ENCODE peak calls at places on chromosomes 2 and 18, in seven cellular contexts. L, S, G, U, D, C and Z are unnamed samples.
A peak's percentile ranks its signal among the peaks of the same experiment; 100 is the strongest.

GRCh38 chr2:201191132-201191875 is 8.4 kb downstream of the CASP10 start:
- DNase-seq in S (no peak), D (no peak), C (no peak), L (no peak), U (no peak), G (peak; percentile 67), Z (no peak)

GRCh38 chr2:84970266-84970955 is 550 bp upstream of the KCMF1 start:
- DNase-seq in D (no peak), U (peak; percentile 20), C (peak; percentile 89), G (peak; percentile 81), L (peak; percentile 77), S (peak; percentile 81), Z (no peak)

GRCh38 chr2:42214669-42215068 is 45.5 kb downstream of the EML4 start:
- DNase-seq in D (no peak), C (no peak), S (no peak), U (no peak), L (no peak), G (peak; percentile 13), Z (no peak)

GRCh38 chr2:148599112-148599991 is 45.2 kb upstream of the EPC2 start:
- DNase-seq in C (no peak), S (no peak), L (no peak), D (no peak), G (peak; percentile 56), U (no peak), Z (no peak)

GRCh38 chr18:47944972-47945843 is 14.7 kb upstream of the SMAD2 start:
- DNase-seq in C (no peak), D (no peak), G (peak; percentile 87), S (no peak), L (no peak), U (no peak), Z (no peak)

GRCh38 chr2:190843874-190844699 is 36.5 kb upstream of the GLS start:
- DNase-seq in C (no peak), G (peak; percentile 16), S (no peak), L (no peak), D (no peak), U (no peak), Z (no peak)

GRCh38 chr2:231065966-231066365 is 9.3 kb downstream of the PSMD1 start:
- DNase-seq in G (no peak), S (no peak), C (no peak), U (no peak), D (no peak), L (no peak), Z (no peak)

GRCh38 chr2:221779614-221780067 is 207.5 kb upstream of the EPHA4 start:
- DNase-seq in G (no peak), U (no peak), C (no peak), D (no peak), L (peak; percentile 76), S (no peak), Z (peak; percentile 15)

GRCh38 chr2:128270306-128271185 is 48.1 kb downstream of the HS6ST1 start:
- DNase-seq in U (no peak), S (no peak), D (no peak), L (peak; percentile 60), G (no peak), C (peak; percentile 33), Z (no peak)

GRCh38 chr2:203713381-203713780 is 6.9 kb downstream of the CD28 start:
- DNase-seq in S (no peak), L (no peak), C (no peak), G (no peak), U (no peak), D (no peak), Z (no peak)

GRCh38 chr2:180130403-180130802 is 123.3 kb upstream of the CWC22 start:
- DNase-seq in G (no peak), U (peak; percentile 56), S (no peak), C (no peak), D (no peak), L (no peak), Z (no peak)

GRCh38 chr2:54575379-54575888 is 119.3 kb downstream of the SPTBN1 start:
- DNase-seq in L (no peak), G (peak; percentile 65), D (no peak), U (no peak), S (no peak), C (no peak), Z (no peak)

GRCh38 chr2:42046819-42047487 is 868 bp upstream of the PKDCC start:
- DNase-seq in L (no peak), D (no peak), U (no peak), C (no peak), S (peak; percentile 43), G (peak; percentile 16), Z (no peak)

GRCh38 chr2:179936654-179937053 is 70.4 kb downstream of the CWC22 start:
- DNase-seq in L (no peak), C (no peak), U (no peak), S (peak; percentile 51), G (peak; percentile 49), D (no peak), Z (no peak)

GRCh38 chr2:233183869-233184418 is 67.5 kb upstream of the ATG16L1 start:
- DNase-seq in C (no peak), L (no peak), S (no peak), U (no peak), D (no peak), G (no peak), Z (no peak)

GRCh38 chr2:159064446-159065301 is 96.2 kb downstream of the TANC1 start:
- DNase-seq in L (no peak), G (no peak), U (peak; percentile 50), C (no peak), S (no peak), D (no peak), Z (no peak)

GRCh38 chr18:36460854-36461253 is 163.3 kb downstream of the FHOD3 start:
- DNase-seq in C (no peak), U (no peak), S (no peak), D (no peak), G (no peak), L (no peak), Z (no peak)

GRCh38 chr2:218727502-218728165 is 17.0 kb downstream of the TTLL4 start:
- DNase-seq in U (no peak), L (no peak), C (no peak), D (no peak), G (peak; percentile 66), S (no peak), Z (no peak)

GRCh38 chr2:26459991-26460612 is 17.8 kb downstream of the OTOF start:
- DNase-seq in D (no peak), L (peak; percentile 53), G (no peak), U (no peak), C (no peak), S (no peak), Z (no peak)
- TF ChIP-seq CTCF in D (peak; percentile 27), L (no peak), G (no peak), U (peak; percentile 13), C (no peak), S (peak; percentile 58), Z (peak; percentile 27)

GRCh38 chr2:236180501-236180816 is 12.3 kb upstream of the GBX2 start:
- DNase-seq in D (no peak), G (no peak), S (no peak), L (no peak), C (no peak), U (no peak), Z (no peak)

GRCh38 chr2:236179653-236180500 is 11.7 kb upstream of the GBX2 start:
- DNase-seq in C (peak; percentile 47), L (no peak), U (peak; percentile 28), G (no peak), D (no peak), S (no peak), Z (no peak)

GRCh38 chr2:236177604-236177966 is 9.4 kb upstream of the GBX2 start:
- DNase-seq in U (peak; percentile 11), C (peak; percentile 69), S (peak; percentile 48), L (no peak), D (no peak), G (peak; percentile 27), Z (no peak)

GRCh38 chr2:236177967-236178909 is 10.1 kb upstream of the GBX2 start:
- DNase-seq in S (peak; percentile 72), U (peak; percentile 34), G (peak; percentile 87), L (peak; percentile 78), D (no peak), C (peak; percentile 78), Z (no peak)

GRCh38 chr2:236178921-236179652 is 10.9 kb upstream of the GBX2 start:
- DNase-seq in S (no peak), C (no peak), U (peak; percentile 11), G (no peak), D (no peak), L (no peak), Z (no peak)
- H3K4me3 ChIP-seq in S (no peak overlapping the region), C (no peak overlapping the region), U (peak overlapping the region; percentile 26), G (no peak overlapping the region), D (peak overlapping the region; percentile 33), L (peak overlapping the region; percentile 35), Z (peak overlapping the region; percentile 30)

GRCh38 chr18:78991446-78991845 is 11.8 kb downstream of the SALL3 start:
- DNase-seq in U (no peak), S (no peak), L (no peak), G (no peak), C (no peak), D (no peak), Z (no peak)
- TF ChIP-seq CTCF in U (no peak), S (no peak), L (no peak), G (no peak), C (no peak), D (no peak), Z (no peak)

DNA sequence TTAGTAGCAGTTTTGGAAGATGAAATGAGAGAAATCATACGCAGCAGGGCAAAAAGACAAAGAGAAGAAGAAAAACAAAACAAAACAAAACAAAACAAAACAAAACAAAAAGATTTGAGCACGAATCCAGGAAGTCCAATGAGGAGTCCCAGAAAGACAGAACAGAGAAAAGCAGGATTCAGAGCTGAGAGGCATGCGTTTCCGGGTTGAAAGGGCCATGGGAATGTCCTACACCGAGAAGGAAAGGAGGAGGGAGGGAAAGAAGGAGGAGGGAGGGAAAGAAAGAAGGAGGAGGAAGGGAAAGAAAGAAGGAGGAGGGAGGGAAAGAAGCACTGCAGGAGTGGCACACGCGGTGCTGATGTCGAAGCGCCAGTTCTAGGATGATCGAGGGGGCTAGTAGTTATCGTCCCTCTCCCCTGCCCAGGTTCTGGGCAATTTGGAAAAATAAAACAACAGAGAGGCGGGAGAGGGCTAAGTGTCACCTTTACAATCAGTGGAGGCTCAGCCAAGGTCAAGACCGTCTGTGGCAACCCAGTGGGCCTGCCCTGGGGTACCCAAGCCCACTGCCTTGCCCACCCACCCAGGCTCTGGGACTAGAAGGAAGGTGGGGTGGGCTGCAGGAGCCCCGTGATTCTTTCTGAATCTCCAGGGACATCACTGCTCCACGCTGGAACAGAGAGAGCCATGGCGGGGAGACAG is 68.4 kb downstream of the TWIST2 start:
- DNase-seq in L (peak; percentile 48), G (no peak), U (no peak), S (no peak), C (peak; percentile 23), D (no peak), Z (no peak)
- H3K4me3 ChIP-seq in L (no peak overlapping the region), G (no peak overlapping the region), U (no peak overlapping the region), S (no peak overlapping the region), C (no peak overlapping the region), D (no peak overlapping the region), Z (no peak overlapping the region)